ENCODE peak calls at places on chromosomes 13 and 19, in four cellular contexts. One of them, this sample, is unnamed.

GRCh38 chr19:48169585-48169973 is 565 bp downstream of the LIG1 start:
- DNase-seq in heart left ventricle: peak; percentile 72
- DNase-seq in SK-N-DZ: peak; percentile 18
- DNase-seq in Calu3: peak; percentile 95
- DNase-seq in this sample: peak; percentile 89

GRCh38 chr19:40464059-40465024 is 1.2 kb downstream of the BLVRB start:
- DNase-seq in SK-N-DZ: peak; percentile 74
- DNase-seq in Calu3: peak; percentile 97
- DNase-seq in heart left ventricle: peak; percentile 77
- DNase-seq in this sample: peak; percentile 54

GRCh38 chr13:111261326-111261725 is 59.1 kb upstream of the TEX29 start:
- DNase-seq in heart left ventricle: no peak
- DNase-seq in Calu3: no peak
- DNase-seq in SK-N-DZ: no peak
- DNase-seq in this sample: no peak

GRCh38 chr13:33204130-33204927 is 81.2 kb downstream of the STARD13 start:
- DNase-seq in heart left ventricle: peak; percentile 83
- DNase-seq in Calu3: no peak
- DNase-seq in SK-N-DZ: peak; percentile 49
- DNase-seq in this sample: no peak

GRCh38 chr13:110398564-110399507 is 91.8 kb downstream of the COL4A2 start:
- DNase-seq in heart left ventricle: no peak
- DNase-seq in SK-N-DZ: no peak
- DNase-seq in Calu3: no peak
- DNase-seq in this sample: no peak

GRCh38 chr13:86825410-86825809 is 845.8 kb upstream of the SLITRK5 start:
- DNase-seq in heart left ventricle: no peak
- DNase-seq in SK-N-DZ: no peak
- DNase-seq in Calu3: no peak
- DNase-seq in this sample: no peak

GRCh38 chr13:21850013-21851006 is 179.4 kb downstream of the FGF9 start:
- DNase-seq in heart left ventricle: no peak
- DNase-seq in Calu3: no peak
- DNase-seq in SK-N-DZ: no peak
- DNase-seq in this sample: no peak

GRCh38 chr13:91879360-91879759 is 480.9 kb downstream of the GPC5 start:
- DNase-seq in heart left ventricle: no peak
- DNase-seq in SK-N-DZ: no peak
- DNase-seq in Calu3: no peak
- DNase-seq in this sample: no peak

GRCh38 chr13:109918179-109918651 is 131.8 kb upstream of the IRS2 start:
- DNase-seq in Calu3: no peak
- DNase-seq in heart left ventricle: no peak
- DNase-seq in SK-N-DZ: no peak
- DNase-seq in this sample: no peak

GRCh38 chr13:40368123-40368891 is 298.1 kb downstream of the FOXO1 start:
- DNase-seq in Calu3: no peak
- DNase-seq in heart left ventricle: no peak
- DNase-seq in SK-N-DZ: no peak
- DNase-seq in this sample: no peak

GRCh38 chr13:79226938-79227337 is 179.1 kb downstream of the RBM26 start:
- DNase-seq in SK-N-DZ: peak; percentile 17
- DNase-seq in Calu3: no peak
- DNase-seq in heart left ventricle: no peak
- DNase-seq in this sample: no peak

GRCh38 chr13:46176756-46177155 is 5.2 kb downstream of the LCP1 start:
- DNase-seq in heart left ventricle: no peak
- DNase-seq in Calu3: no peak
- DNase-seq in SK-N-DZ: no peak
- DNase-seq in this sample: no peak

GRCh38 chr19:19464339-19465098 is 50.8 kb downstream of the TSSK6 start:
- DNase-seq in Calu3: no peak
- DNase-seq in SK-N-DZ: no peak
- DNase-seq in heart left ventricle: no peak
- DNase-seq in this sample: no peak

GRCh38 chr13:45496942-45497341 is 32.2 kb downstream of the COG3 start:
- DNase-seq in SK-N-DZ: no peak
- DNase-seq in heart left ventricle: no peak
- DNase-seq in Calu3: no peak
- DNase-seq in this sample: no peak

GRCh38 chr19:5973376-5973775 is 4.6 kb downstream of the RANBP3 start:
- DNase-seq in Calu3: no peak
- DNase-seq in SK-N-DZ: no peak
- DNase-seq in heart left ventricle: no peak
- DNase-seq in this sample: no peak

GRCh38 chr19:6481541-6482342 is at the start of gene DENND1C:
- DNase-seq in heart left ventricle: no peak
- DNase-seq in Calu3: peak; percentile 43
- DNase-seq in SK-N-DZ: peak; percentile 33
- DNase-seq in this sample: no peak

GRCh38 chr19:56976300-56976699 is 135.8 kb upstream of the PEG3 start:
- DNase-seq in SK-N-DZ: no peak
- DNase-seq in Calu3: no peak
- DNase-seq in heart left ventricle: no peak
- DNase-seq in this sample: no peak

GRCh38 chr19:19997656-19998268 is 41.5 kb downstream of the ZNF682 start:
- DNase-seq in heart left ventricle: no peak
- DNase-seq in SK-N-DZ: peak; percentile 29
- DNase-seq in Calu3: no peak
- DNase-seq in this sample: no peak

GRCh38 chr19:28213476-28214082 is 999.4 kb downstream of the UQCRFS1 start:
- DNase-seq in heart left ventricle: no peak
- DNase-seq in Calu3: no peak
- DNase-seq in SK-N-DZ: no peak
- DNase-seq in this sample: no peak

GRCh38 chr19:30521937-30522336 is 149.8 kb downstream of the ZNF536 start:
- DNase-seq in heart left ventricle: no peak
- DNase-seq in SK-N-DZ: no peak
- DNase-seq in Calu3: no peak
- DNase-seq in this sample: no peak

GRCh38 chr13:60836821-60837220 is 439.8 kb downstream of the TDRD3 start:
- DNase-seq in SK-N-DZ: no peak
- DNase-seq in heart left ventricle: no peak
- DNase-seq in Calu3: no peak
- DNase-seq in this sample: no peak

This sample was measured in COR-L47.